ENCODE peak calls at places on chromosomes 4 and X, in five cellular contexts. One of them, this sample, is unnamed.

GRCh38 chrX:97547873-97548578 is 664.3 kb downstream of the RPA4 start:
- DNase-seq in activated T-helper 1 cell treated with anti-CD3 and anti-CD28 coated beads, Interleukin-12 subunit alpha, Interleukin-12 subunit beta, Interleukin-2, Interleukin-4 antibody, amounts not matched to agents 30 ng/mL and 10 ng/mL and 1 ng/mL, durations not matched to agents 14 hours and 24 hours and 36 hours: no peak
- DNase-seq in activated naive CD4-positive, alpha-beta T cell treated with anti-CD3 and anti-CD28 coated beads, Interleukin-2, amount 10 ng/mL, durations not matched to agents 7 days and 5 days: no peak
- DNase-seq in HepG2: peak
- DNase-seq in fibroblast of lung: peak
- DNase-seq in this sample: no peak

GRCh38 chr4:36327400-36327799 is 46.0 kb downstream of the DTHD1 start:
- DNase-seq in activated T-helper 1 cell treated with anti-CD3 and anti-CD28 coated beads, Interleukin-12 subunit alpha, Interleukin-12 subunit beta, Interleukin-2, Interleukin-4 antibody, amounts not matched to agents 30 ng/mL and 10 ng/mL and 1 ng/mL, durations not matched to agents 14 hours and 24 hours and 36 hours: no peak
- DNase-seq in fibroblast of lung: no peak
- DNase-seq in HepG2: no peak
- DNase-seq in activated naive CD4-positive, alpha-beta T cell treated with anti-CD3 and anti-CD28 coated beads, Interleukin-2, amount 10 ng/mL, durations not matched to agents 7 days and 5 days: no peak
- DNase-seq in this sample: no peak

GRCh38 chr4:152385551-152385950 is 150.3 kb downstream of the FBXW7 start:
- DNase-seq in activated T-helper 1 cell treated with anti-CD3 and anti-CD28 coated beads, Interleukin-12 subunit alpha, Interleukin-12 subunit beta, Interleukin-2, Interleukin-4 antibody, amounts not matched to agents 30 ng/mL and 10 ng/mL and 1 ng/mL, durations not matched to agents 14 hours and 24 hours and 36 hours: no peak
- DNase-seq in fibroblast of lung: peak
- DNase-seq in HepG2: no peak
- DNase-seq in activated naive CD4-positive, alpha-beta T cell treated with anti-CD3 and anti-CD28 coated beads, Interleukin-2, amount 10 ng/mL, durations not matched to agents 7 days and 5 days: no peak
- DNase-seq in this sample: no peak

GRCh38 chr4:77021614-77022089 is 54.1 kb downstream of the CCNI start:
- DNase-seq in activated naive CD4-positive, alpha-beta T cell treated with anti-CD3 and anti-CD28 coated beads, Interleukin-2, amount 10 ng/mL, durations not matched to agents 7 days and 5 days: no peak
- DNase-seq in activated T-helper 1 cell treated with anti-CD3 and anti-CD28 coated beads, Interleukin-12 subunit alpha, Interleukin-12 subunit beta, Interleukin-2, Interleukin-4 antibody, amounts not matched to agents 30 ng/mL and 10 ng/mL and 1 ng/mL, durations not matched to agents 14 hours and 24 hours and 36 hours: no peak
- DNase-seq in HepG2: no peak
- DNase-seq in fibroblast of lung: peak
- DNase-seq in this sample: no peak

GRCh38 chr4:56844817-56845580 is 23.5 kb upstream of the SPINK2 start:
- DNase-seq in fibroblast of lung: no peak
- DNase-seq in activated T-helper 1 cell treated with anti-CD3 and anti-CD28 coated beads, Interleukin-12 subunit alpha, Interleukin-12 subunit beta, Interleukin-2, Interleukin-4 antibody, amounts not matched to agents 30 ng/mL and 10 ng/mL and 1 ng/mL, durations not matched to agents 14 hours and 24 hours and 36 hours: no peak
- DNase-seq in activated naive CD4-positive, alpha-beta T cell treated with anti-CD3 and anti-CD28 coated beads, Interleukin-2, amount 10 ng/mL, durations not matched to agents 7 days and 5 days: no peak
- DNase-seq in HepG2: no peak
- DNase-seq in this sample: no peak

GRCh38 chr4:149961876-149962597 is 116.2 kb upstream of the DCLK2 start:
- DNase-seq in fibroblast of lung: peak
- DNase-seq in activated T-helper 1 cell treated with anti-CD3 and anti-CD28 coated beads, Interleukin-12 subunit alpha, Interleukin-12 subunit beta, Interleukin-2, Interleukin-4 antibody, amounts not matched to agents 30 ng/mL and 10 ng/mL and 1 ng/mL, durations not matched to agents 14 hours and 24 hours and 36 hours: no peak
- DNase-seq in HepG2: no peak
- DNase-seq in activated naive CD4-positive, alpha-beta T cell treated with anti-CD3 and anti-CD28 coated beads, Interleukin-2, amount 10 ng/mL, durations not matched to agents 7 days and 5 days: no peak
- DNase-seq in this sample: no peak

GRCh38 chr4:7364979-7365378 is 69.8 kb downstream of the PSAPL1 start:
- DNase-seq in activated naive CD4-positive, alpha-beta T cell treated with anti-CD3 and anti-CD28 coated beads, Interleukin-2, amount 10 ng/mL, durations not matched to agents 7 days and 5 days: no peak
- DNase-seq in HepG2: no peak
- DNase-seq in fibroblast of lung: no peak
- DNase-seq in activated T-helper 1 cell treated with anti-CD3 and anti-CD28 coated beads, Interleukin-12 subunit alpha, Interleukin-12 subunit beta, Interleukin-2, Interleukin-4 antibody, amounts not matched to agents 30 ng/mL and 10 ng/mL and 1 ng/mL, durations not matched to agents 14 hours and 24 hours and 36 hours: no peak
- DNase-seq in this sample: no peak

GRCh38 chrX:31807165-31807564 is 735.3 kb upstream of the FTHL17 start:
- DNase-seq in activated naive CD4-positive, alpha-beta T cell treated with anti-CD3 and anti-CD28 coated beads, Interleukin-2, amount 10 ng/mL, durations not matched to agents 7 days and 5 days: no peak
- DNase-seq in fibroblast of lung: no peak
- DNase-seq in activated T-helper 1 cell treated with anti-CD3 and anti-CD28 coated beads, Interleukin-12 subunit alpha, Interleukin-12 subunit beta, Interleukin-2, Interleukin-4 antibody, amounts not matched to agents 30 ng/mL and 10 ng/mL and 1 ng/mL, durations not matched to agents 14 hours and 24 hours and 36 hours: no peak
- DNase-seq in HepG2: no peak
- DNase-seq in this sample: no peak

GRCh38 chr4:21879187-21879586 is 69.4 kb downstream of the KCNIP4 start:
- DNase-seq in HepG2: peak
- DNase-seq in activated naive CD4-positive, alpha-beta T cell treated with anti-CD3 and anti-CD28 coated beads, Interleukin-2, amount 10 ng/mL, durations not matched to agents 7 days and 5 days: no peak
- DNase-seq in activated T-helper 1 cell treated with anti-CD3 and anti-CD28 coated beads, Interleukin-12 subunit alpha, Interleukin-12 subunit beta, Interleukin-2, Interleukin-4 antibody, amounts not matched to agents 30 ng/mL and 10 ng/mL and 1 ng/mL, durations not matched to agents 14 hours and 24 hours and 36 hours: no peak
- DNase-seq in fibroblast of lung: peak
- DNase-seq in this sample: no peak

GRCh38 chrX:35122756-35123155 is 180.2 kb downstream of the FAM47B start:
- DNase-seq in HepG2: no peak
- DNase-seq in activated T-helper 1 cell treated with anti-CD3 and anti-CD28 coated beads, Interleukin-12 subunit alpha, Interleukin-12 subunit beta, Interleukin-2, Interleukin-4 antibody, amounts not matched to agents 30 ng/mL and 10 ng/mL and 1 ng/mL, durations not matched to agents 14 hours and 24 hours and 36 hours: no peak
- DNase-seq in activated naive CD4-positive, alpha-beta T cell treated with anti-CD3 and anti-CD28 coated beads, Interleukin-2, amount 10 ng/mL, durations not matched to agents 7 days and 5 days: no peak
- DNase-seq in fibroblast of lung: peak
- DNase-seq in this sample: no peak

GRCh38 chrX:40243699-40244098 is 145.9 kb upstream of the BCOR start:
- DNase-seq in HepG2: no peak
- DNase-seq in activated T-helper 1 cell treated with anti-CD3 and anti-CD28 coated beads, Interleukin-12 subunit alpha, Interleukin-12 subunit beta, Interleukin-2, Interleukin-4 antibody, amounts not matched to agents 30 ng/mL and 10 ng/mL and 1 ng/mL, durations not matched to agents 14 hours and 24 hours and 36 hours: no peak
- DNase-seq in activated naive CD4-positive, alpha-beta T cell treated with anti-CD3 and anti-CD28 coated beads, Interleukin-2, amount 10 ng/mL, durations not matched to agents 7 days and 5 days: no peak
- DNase-seq in fibroblast of lung: no peak
- DNase-seq in this sample: no peak

GRCh38 chr4:163748474-163748873 is 254.0 kb downstream of the TMA16 start:
- DNase-seq in activated T-helper 1 cell treated with anti-CD3 and anti-CD28 coated beads, Interleukin-12 subunit alpha, Interleukin-12 subunit beta, Interleukin-2, Interleukin-4 antibody, amounts not matched to agents 30 ng/mL and 10 ng/mL and 1 ng/mL, durations not matched to agents 14 hours and 24 hours and 36 hours: no peak
- DNase-seq in activated naive CD4-positive, alpha-beta T cell treated with anti-CD3 and anti-CD28 coated beads, Interleukin-2, amount 10 ng/mL, durations not matched to agents 7 days and 5 days: no peak
- DNase-seq in fibroblast of lung: peak
- DNase-seq in HepG2: no peak
- DNase-seq in this sample: no peak

GRCh38 chr4:182955411-182955810 is 38.2 kb upstream of the DCTD start:
- DNase-seq in activated T-helper 1 cell treated with anti-CD3 and anti-CD28 coated beads, Interleukin-12 subunit alpha, Interleukin-12 subunit beta, Interleukin-2, Interleukin-4 antibody, amounts not matched to agents 30 ng/mL and 10 ng/mL and 1 ng/mL, durations not matched to agents 14 hours and 24 hours and 36 hours: no peak
- DNase-seq in HepG2: no peak
- DNase-seq in fibroblast of lung: peak
- DNase-seq in activated naive CD4-positive, alpha-beta T cell treated with anti-CD3 and anti-CD28 coated beads, Interleukin-2, amount 10 ng/mL, durations not matched to agents 7 days and 5 days: no peak
- DNase-seq in this sample: no peak

GRCh38 chr4:89558147-89558546 is 250.5 kb upstream of the GPRIN3 start:
- DNase-seq in activated naive CD4-positive, alpha-beta T cell treated with anti-CD3 and anti-CD28 coated beads, Interleukin-2, amount 10 ng/mL, durations not matched to agents 7 days and 5 days: no peak
- DNase-seq in activated T-helper 1 cell treated with anti-CD3 and anti-CD28 coated beads, Interleukin-12 subunit alpha, Interleukin-12 subunit beta, Interleukin-2, Interleukin-4 antibody, amounts not matched to agents 30 ng/mL and 10 ng/mL and 1 ng/mL, durations not matched to agents 14 hours and 24 hours and 36 hours: no peak
- DNase-seq in HepG2: no peak
- DNase-seq in fibroblast of lung: no peak
- DNase-seq in this sample: no peak

This sample was measured in suprapubic skin.